ENCODE peak calls at places on chromosome 1, in five cellular contexts. H is H4, P is A549, N is activated T-cell treated with anti-CD3 and anti-CD28 coated beads for 1 hour, D is T-helper 2 cell. W is an unnamed sample.

GRCh38 chr1:20440785-20441200 is 45.2 kb downstream of the CAMK2N1 start:
- DNase-seq in H (peak), N (no peak), P (peak), D (peak), W (no peak)

GRCh38 chr1:43312638-43313515 is 12.1 kb downstream of the TIE1 start:
- DNase-seq in P (no peak), H (no peak), D (no peak), N (no peak), W (no peak)

GRCh38 chr1:173531069-173531693 is 54.0 kb downstream of the PRDX6 start:
- DNase-seq in N (no peak), P (no peak), D (no peak), H (no peak), W (no peak)

GRCh38 chr1:26723013-26723991 is 27.5 kb downstream of the ARID1A start:
- DNase-seq in D (peak), N (peak), H (peak), P (no peak), W (peak)

GRCh38 chr1:204029016-204029415 is 43.9 kb upstream of the SOX13 start:
- DNase-seq in H (no peak), N (no peak), P (no peak), D (no peak), W (no peak)

GRCh38 chr1:155219592-155220031 is 11.1 kb downstream of the MTX1 start:
- DNase-seq in D (no peak), H (no peak), N (no peak), P (no peak), W (no peak)

GRCh38 chr1:145846191-145846590 is 761 bp downstream of the NUDT17 start:
- DNase-seq in P (peak), N (no peak), H (peak), D (no peak), W (no peak)

GRCh38 chr1:224182057-224182865 is 779 bp upstream of the DEGS1 start:
- DNase-seq in H (no peak), D (peak), N (peak), P (peak), W (no peak)

GRCh38 chr1:220528049-220528678 is at the start of gene MARK1:
- DNase-seq in D (no peak), N (no peak), P (peak), H (peak), W (no peak)

GRCh38 chr1:19723874-19724273 is 59.2 kb downstream of the HTR6 start:
- DNase-seq in H (no peak), P (no peak), N (no peak), D (no peak), W (no peak)